ENCODE peak calls at places on chromosomes 7 and 10, in seven cellular contexts. N is ACHN; A is thyroid gland; E is dorsolateral prefrontal cortex; G is activated naive CD4-positive, alpha-beta T cell; S is Daoy; W is GM10248. Z is an unnamed sample.

GRCh38 chr10:130043491-130043890 is 67.1 kb downstream of the C10orf143 start:
- DNase-seq in W (no peak), G (no peak), A (no peak), S (no peak), N (no peak), E (no peak), Z (no peak)

GRCh38 chr7:37973915-37974314 is 53.5 kb downstream of the EPDR1 start:
- DNase-seq in W (no peak), A (no peak), S (peak; percentile 23), G (no peak), E (no peak), N (no peak), Z (no peak)

GRCh38 chr10:73263948-73264347 is 11.5 kb upstream of the MRPS16 start:
- DNase-seq in N (peak; percentile 63), E (no peak), G (no peak), W (no peak), S (no peak), A (no peak), Z (no peak)

GRCh38 chr7:128833939-128834310 is 3.7 kb downstream of the FLNC start:
- DNase-seq in G (no peak), E (no peak), S (no peak), A (no peak), W (no peak), N (no peak), Z (no peak)

GRCh38 chr10:112209534-112210200 is 26.1 kb upstream of the GPAM start:
- DNase-seq in S (peak; percentile 52), N (no peak), E (no peak), G (no peak), A (no peak), W (no peak), Z (no peak)

GRCh38 chr7:29622335-29623265 is 59.0 kb downstream of the PRR15 start:
- DNase-seq in E (no peak), S (peak; percentile 96), N (peak; percentile 93), A (no peak), W (no peak), G (no peak), Z (peak; percentile 87)

GRCh38 chr7:27116962-27117686 is 13.4 kb downstream of the HOXA4 start:
- DNase-seq in A (no peak), E (no peak), G (no peak), N (peak; percentile 48), S (no peak), W (no peak), Z (no peak)

GRCh38 chr7:157522189-157522588 is 185.4 kb downstream of the DNAJB6 start:
- DNase-seq in S (no peak), A (no peak), G (no peak), W (no peak), E (peak; percentile 3), N (no peak), Z (no peak)

GRCh38 chr7:150992051-150992640 is 1.3 kb downstream of the NOS3 start:
- DNase-seq in E (no peak), S (no peak), A (no peak), G (no peak), W (no peak), N (no peak), Z (no peak)

GRCh38 chr10:26697922-26698608 is 564 bp downstream of the PDSS1 start:
- DNase-seq in W (no peak), E (no peak), S (no peak), N (peak; percentile 3), A (no peak), G (no peak), Z (no peak)

GRCh38 chr10:96587255-96588059 is 645 bp upstream of the TM9SF3 start:
- DNase-seq in A (peak; percentile 59), N (peak; percentile 73), S (peak; percentile 83), E (no peak), G (no peak), W (no peak), Z (peak; percentile 69)

GRCh38 chr7:32518534-32519140 is 23.3 kb downstream of the AVL9 start:
- DNase-seq in N (peak; percentile 75), A (no peak), G (no peak), E (no peak), W (no peak), S (peak; percentile 58), Z (no peak)

GRCh38 chr7:23696916-23697441 is 13.0 kb upstream of the STK31 start:
- DNase-seq in E (no peak), W (peak; percentile 70), G (peak; percentile 19), A (peak; percentile 44), S (peak; percentile 91), N (peak; percentile 32), Z (no peak)

GRCh38 chr7:34430456-34430855 is 227.6 kb upstream of the NPSR1 start:
- DNase-seq in G (no peak), W (peak; percentile 14), S (peak; percentile 36), N (peak; percentile 49), A (no peak), E (no peak), Z (peak; percentile 27)

GRCh38 chr7:132187869-132188789 is 388.1 kb downstream of the PLXNA4 start:
- DNase-seq in W (no peak), E (no peak), S (no peak), N (no peak), G (no peak), A (no peak), Z (no peak)

GRCh38 chr7:82789883-82790609 is 346.5 kb upstream of the CACNA2D1 start:
- DNase-seq in A (no peak), N (no peak), E (no peak), S (no peak), W (no peak), G (no peak), Z (no peak)

GRCh38 chr10:63128443-63128842 is 4.7 kb upstream of the NRBF2 start:
- DNase-seq in N (peak; percentile 17), S (no peak), W (no peak), E (no peak), G (no peak), A (no peak), Z (no peak)

GRCh38 chr7:27642271-27642670 is 20.4 kb downstream of the HIBADH start:
- DNase-seq in G (no peak), A (no peak), S (no peak), E (no peak), N (no peak), W (no peak), Z (no peak)

GRCh38 chr10:125284875-125285597 is 124.7 kb upstream of the CTBP2 start:
- DNase-seq in W (no peak), N (peak; percentile 31), A (no peak), S (peak; percentile 23), G (no peak), E (no peak), Z (no peak)

GRCh38 chr7:93165447-93165846 is 17.3 kb upstream of the SAMD9L start:
- DNase-seq in E (no peak), W (peak; percentile 21), G (no peak), N (no peak), A (no peak), S (no peak), Z (no peak)

GRCh38 chr10:5553400-5554170 is 28.8 kb downstream of the CALML3 start:
- DNase-seq in G (no peak), W (no peak), E (no peak), A (no peak), S (peak; percentile 57), N (no peak), Z (no peak)

GRCh38 chr7:241513-241912 is 48.5 kb upstream of the FOXL3 start:
- DNase-seq in G (no peak), A (no peak), N (no peak), W (no peak), E (no peak), S (no peak), Z (no peak)

GRCh38 chr7:136339464-136339863 is 362.3 kb upstream of the MTPN start:
- DNase-seq in S (no peak), N (no peak), A (no peak), E (no peak), W (no peak), G (no peak), Z (no peak)

GRCh38 chr10:7887417-7887816 is 69.1 kb downstream of the TAF3 start:
- DNase-seq in W (no peak), E (no peak), G (no peak), A (no peak), N (no peak), S (peak; percentile 19), Z (no peak)

GRCh38 chr10:24722676-24723385 is 856 bp downstream of the ARHGAP21 start:
- DNase-seq in A (peak; percentile 61), E (peak; percentile 44), W (peak; percentile 73), G (no peak), S (peak; percentile 41), N (peak; percentile 54), Z (no peak)

GRCh38 chr7:2774935-2775334 is 69.2 kb downstream of the GNA12 start:
- DNase-seq in N (no peak), S (no peak), E (no peak), W (no peak), A (no peak), G (no peak), Z (no peak)

GRCh38 chr7:122302826-122303521 is 1.6 kb downstream of the FEZF1 start:
- DNase-seq in N (no peak), S (no peak), G (no peak), W (no peak), E (no peak), A (no peak), Z (no peak)

GRCh38 chr7:7944619-7945282 is 23.8 kb upstream of the GLCCI1 start:
- DNase-seq in W (peak; percentile 66), A (no peak), N (no peak), E (no peak), S (no peak), G (no peak), Z (no peak)

GRCh38 chr10:120221873-120222485 is 235.0 kb upstream of the PLPP4 start:
- DNase-seq in N (peak; percentile 69), S (peak; percentile 38), G (no peak), E (no peak), W (peak; percentile 50), A (no peak), Z (peak; percentile 70)

GRCh38 chr7:33065981-33066380 is 3.4 kb upstream of the NT5C3A start:
- DNase-seq in G (no peak), A (no peak), E (no peak), W (no peak), S (no peak), N (no peak), Z (no peak)

GRCh38 chr7:151131622-151132293 is 35.7 kb downstream of the GBX1 start:
- DNase-seq in E (peak; percentile 57), W (no peak), N (no peak), G (no peak), A (no peak), S (no peak), Z (no peak)

GRCh38 chr10:68154211-68154497 is 44.9 kb downstream of the MYPN start:
- DNase-seq in G (no peak), N (peak; percentile 30), A (peak; percentile 13), S (peak; percentile 33), E (no peak), W (no peak), Z (no peak)

GRCh38 chr10:118504044-118504944 is 91.2 kb downstream of the PRLHR start:
- DNase-seq in W (no peak), N (peak; percentile 15), A (no peak), S (peak; percentile 67), E (no peak), G (no peak), Z (no peak)

GRCh38 chr7:12898610-12899009 is 211.2 kb downstream of the ARL4A start:
- DNase-seq in S (no peak), W (no peak), G (no peak), E (no peak), N (no peak), A (no peak), Z (no peak)

Z was measured in amniotic stem cell.